ENCODE peak calls at places on chromosomes 13 and 19, in four cellular contexts. D is H9, I is vagina, R is small intestine. W is an unnamed sample.
A peak's percentile ranks its signal among the peaks of the same experiment; 100 is the strongest.

GRCh38 chr13:99867535-99868271 is 103.9 kb downstream of the ZIC5 start:
- DNase-seq in D (no peak), I (no peak), R (no peak), W (no peak)

GRCh38 chr19:48480151-48480475 is 10.9 kb downstream of the CYTH2 start:
- DNase-seq in D (no peak), I (no peak), R (no peak), W (no peak)

GRCh38 chr19:47035127-47035494 is 13.3 kb downstream of the TMEM160 start:
- DNase-seq in D (peak; percentile 73), I (no peak), R (peak; percentile 11), W (no peak)

GRCh38 chr19:3157096-3157845 is 21.3 kb upstream of the S1PR4 start:
- DNase-seq in D (no peak), I (no peak), R (no peak), W (no peak)

GRCh38 chr13:102773441-102774209 is at the start of gene TEX30:
- DNase-seq in D (peak; percentile 85), I (no peak), R (peak; percentile 84), W (peak; percentile 97)

GRCh38 chr13:107370036-107370785 is 802.3 kb upstream of the ARGLU1 start:
- DNase-seq in D (no peak), I (no peak), R (no peak), W (no peak)

GRCh38 chr19:41426952-41427646 is at the start of gene B3GNT8:
- DNase-seq in D (peak; percentile 93), I (no peak), R (peak; percentile 96), W (peak; percentile 93)

GRCh38 chr13:41008349-41008980 is 10.7 kb downstream of the ELF1 start:
- DNase-seq in D (no peak), I (no peak), R (peak; percentile 43), W (no peak)

GRCh38 chr13:27493981-27494380 is 43.6 kb upstream of the MTIF3 start:
- DNase-seq in D (no peak), I (no peak), R (no peak), W (no peak)

GRCh38 chr13:103371271-103371670 is 305.1 kb upstream of the SLC10A2 start:
- DNase-seq in D (no peak), I (no peak), R (no peak), W (no peak)

GRCh38 chr19:50870417-50871089 is 2.7 kb upstream of the KLK2 start:
- DNase-seq in D (peak; percentile 71), I (no peak), R (peak; percentile 12), W (no peak)

GRCh38 chr19:3507371-3508120 is 1.4 kb downstream of the FZR1 start:
- DNase-seq in D (peak; percentile 79), I (no peak), R (peak; percentile 58), W (peak; percentile 79)

GRCh38 chr13:25981060-25981459 is 70.8 kb downstream of the SHISA2 start:
- DNase-seq in D (no peak), I (no peak), R (no peak), W (no peak)

GRCh38 chr13:111901301-111901905 is 165.5 kb upstream of the SOX1 start:
- DNase-seq in D (peak; percentile 17), I (peak; percentile 69), R (no peak), W (no peak)

GRCh38 chr13:87259479-87260083 is 411.6 kb upstream of the SLITRK5 start:
- DNase-seq in D (peak; percentile 76), I (no peak), R (no peak), W (no peak)

GRCh38 chr19:41218615-41219507 is at the start of gene AXL:
- DNase-seq in D (peak; percentile 91), I (peak; percentile 96), R (no peak), W (peak; percentile 76)

GRCh38 chr19:14528419-14529253 is 758 bp upstream of the TECR start:
- DNase-seq in D (no peak), I (no peak), R (no peak), W (peak; percentile 40)

GRCh38 chr19:14529254-14530004 is at the start of gene TECR:
- DNase-seq in D (peak; percentile 100), I (peak; percentile 100), R (peak; percentile 100), W (peak; percentile 100)

GRCh38 chr19:14533450-14533849 is 4.1 kb downstream of the TECR start:
- DNase-seq in D (no peak), I (no peak), R (no peak), W (no peak)

GRCh38 chr19:14530005-14530348 is 583 bp downstream of the TECR start:
- DNase-seq in D (no peak), I (peak; percentile 94), R (peak; percentile 93), W (no peak)

GRCh38 chr19:14530505-14530904 is 1.1 kb downstream of the TECR start:
- DNase-seq in D (no peak), I (no peak), R (no peak), W (no peak)
- H3K27ac ChIP-seq in D (no peak overlapping the region), I (peak overlapping the region; percentile 98), R (peak overlapping the region; percentile 46), W (no peak overlapping the region)

GRCh38 chr13:38900188-38900587 is 90.4 kb downstream of the STOML3 start:
- DNase-seq in D (no peak), I (no peak), R (no peak), W (no peak)

GRCh38 chr13:38908574-38908973 is 82.1 kb downstream of the STOML3 start:
- DNase-seq in D (no peak), I (no peak), R (no peak), W (no peak)

GRCh38 chr13:38902551-38902950 is 88.1 kb downstream of the STOML3 start:
- DNase-seq in D (no peak), I (no peak), R (no peak), W (no peak)

GRCh38 chr13:38905081-38905480 is 85.5 kb downstream of the STOML3 start:
- DNase-seq in D (no peak), I (no peak), R (peak; percentile 22), W (no peak)

GRCh38 chr13:38905861-38906260 is 84.8 kb downstream of the STOML3 start:
- DNase-seq in D (no peak), I (no peak), R (no peak), W (no peak)
- H3K27ac ChIP-seq in D (no peak overlapping the region), I (no peak overlapping the region), R (no peak overlapping the region), W (no peak overlapping the region)

GRCh38 chr13:77916481-77916880 is 2.1 kb downstream of the EDNRB start:
- DNase-seq in D (no peak), I (no peak), R (no peak), W (no peak)
- H3K27ac ChIP-seq in D (no peak overlapping the region), I (peak overlapping the region; percentile 53), R (peak overlapping the region; percentile 65), W (peak overlapping the region; percentile 49)

GRCh38 chr13:91347212-91347995 is at the start of gene MIR17HG:
- DNase-seq in D (peak; percentile 91), I (peak; percentile 93), R (peak; percentile 94), W (peak; percentile 92)
- H3K27ac ChIP-seq in D (peak within 1 kb of the TSS; percentile 43), I (peak within 1 kb of the TSS; percentile 96), R (peak within 1 kb of the TSS; percentile 95), W (peak within 1 kb of the TSS; percentile 92)